ENCODE peak calls at places on chromosomes 6 and 20, in six cellular contexts. One of them, this sample, is unnamed.

GRCh38 chr6:87683890-87684289 is 18.1 kb downstream of the AKIRIN2 start:
- DNase-seq in GM12878: no peak
- DNase-seq in endothelial cell of umbilical vein: no peak
- DNase-seq in HepG2: no peak
- DNase-seq in A549: no peak
- DNase-seq in K562: no peak
- DNase-seq in this sample: no peak

GRCh38 chr6:154356690-154357089 is at the start of gene IPCEF1:
- DNase-seq in endothelial cell of umbilical vein: no peak
- DNase-seq in HepG2: no peak
- DNase-seq in A549: no peak
- DNase-seq in GM12878: no peak
- DNase-seq in K562: no peak
- DNase-seq in this sample: peak

GRCh38 chr6:91860951-91861350 is 1274.1 kb upstream of the MAP3K7 start:
- DNase-seq in endothelial cell of umbilical vein: no peak
- DNase-seq in GM12878: no peak
- DNase-seq in K562: no peak
- DNase-seq in A549: no peak
- DNase-seq in HepG2: no peak
- DNase-seq in this sample: no peak

GRCh38 chr6:158498362-158498761 is 61.5 kb upstream of the TMEM181 start:
- DNase-seq in A549: no peak
- DNase-seq in K562: no peak
- DNase-seq in endothelial cell of umbilical vein: no peak
- DNase-seq in HepG2: no peak
- DNase-seq in GM12878: no peak
- DNase-seq in this sample: no peak

GRCh38 chr6:118895241-118895561 is 1.2 kb downstream of the ASF1A start:
- DNase-seq in K562: no peak
- DNase-seq in HepG2: no peak
- DNase-seq in GM12878: no peak
- DNase-seq in endothelial cell of umbilical vein: no peak
- DNase-seq in A549: no peak
- DNase-seq in this sample: no peak

GRCh38 chr6:69868252-69868804 is 2.0 kb downstream of the COL19A1 start:
- DNase-seq in GM12878: no peak
- DNase-seq in HepG2: no peak
- DNase-seq in endothelial cell of umbilical vein: no peak
- DNase-seq in K562: peak
- DNase-seq in A549: no peak
- DNase-seq in this sample: no peak

GRCh38 chr20:49285813-49286494 is 8.1 kb upstream of the ZNFX1 start:
- DNase-seq in K562: no peak
- DNase-seq in A549: no peak
- DNase-seq in HepG2: no peak
- DNase-seq in GM12878: no peak
- DNase-seq in endothelial cell of umbilical vein: no peak
- DNase-seq in this sample: no peak

GRCh38 chr6:167455371-167455770 is 130.5 kb downstream of the TTLL2 start:
- DNase-seq in A549: no peak
- DNase-seq in K562: no peak
- DNase-seq in endothelial cell of umbilical vein: no peak
- DNase-seq in GM12878: no peak
- DNase-seq in HepG2: no peak
- DNase-seq in this sample: no peak

GRCh38 chr20:41141153-41141815 is 3.9 kb downstream of the PLCG1 start:
- DNase-seq in HepG2: peak
- DNase-seq in A549: no peak
- DNase-seq in K562: peak
- DNase-seq in endothelial cell of umbilical vein: peak
- DNase-seq in GM12878: no peak
- DNase-seq in this sample: no peak

GRCh38 chr6:44500074-44500473 is 112.6 kb downstream of the CDC5L start:
- DNase-seq in endothelial cell of umbilical vein: no peak
- DNase-seq in HepG2: no peak
- DNase-seq in GM12878: no peak
- DNase-seq in A549: no peak
- DNase-seq in K562: no peak
- DNase-seq in this sample: no peak

GRCh38 chr6:35694462-35694861 is 5.7 kb upstream of the FKBP5 start:
- DNase-seq in GM12878: no peak
- DNase-seq in HepG2: no peak
- DNase-seq in K562: peak
- DNase-seq in endothelial cell of umbilical vein: no peak
- DNase-seq in A549: peak
- DNase-seq in this sample: peak

GRCh38 chr6:26126394-26127221 is 39.4 kb downstream of the HFE start:
- DNase-seq in endothelial cell of umbilical vein: no peak
- DNase-seq in K562: no peak
- DNase-seq in A549: no peak
- DNase-seq in GM12878: no peak
- DNase-seq in HepG2: no peak
- DNase-seq in this sample: no peak

GRCh38 chr6:19833947-19834346 is 3.2 kb upstream of the ID4 start:
- DNase-seq in endothelial cell of umbilical vein: no peak
- DNase-seq in A549: no peak
- DNase-seq in HepG2: peak
- DNase-seq in GM12878: no peak
- DNase-seq in K562: no peak
- DNase-seq in this sample: no peak

GRCh38 chr6:37800904-37801669 is 18.4 kb upstream of the ZFAND3 start:
- DNase-seq in HepG2: no peak
- DNase-seq in A549: no peak
- DNase-seq in GM12878: no peak
- DNase-seq in endothelial cell of umbilical vein: no peak
- DNase-seq in K562: no peak
- DNase-seq in this sample: no peak

GRCh38 chr6:33439956-33440648 is 14.3 kb upstream of the ZBTB9 start:
- DNase-seq in HepG2: no peak
- DNase-seq in GM12878: no peak
- DNase-seq in endothelial cell of umbilical vein: no peak
- DNase-seq in A549: no peak
- DNase-seq in K562: peak
- DNase-seq in this sample: no peak

GRCh38 chr6:133411757-133412156 is 170.6 kb downstream of the EYA4 start:
- DNase-seq in GM12878: no peak
- DNase-seq in endothelial cell of umbilical vein: no peak
- DNase-seq in HepG2: no peak
- DNase-seq in K562: no peak
- DNase-seq in A549: no peak
- DNase-seq in this sample: no peak

GRCh38 chr6:78867370-78868040 is at the start of gene IRAK1BP1:
- DNase-seq in A549: peak
- DNase-seq in K562: peak
- DNase-seq in endothelial cell of umbilical vein: peak
- DNase-seq in GM12878: peak
- DNase-seq in HepG2: peak
- DNase-seq in this sample: peak

GRCh38 chr6:84764332-84765049 is at the start of gene TBX18:
- DNase-seq in K562: peak
- DNase-seq in endothelial cell of umbilical vein: peak
- DNase-seq in A549: peak
- DNase-seq in HepG2: peak
- DNase-seq in GM12878: no peak
- DNase-seq in this sample: no peak

GRCh38 chr20:46770330-46771194 is 61.1 kb downstream of the SLC2A10 start:
- DNase-seq in K562: no peak
- DNase-seq in HepG2: no peak
- DNase-seq in A549: no peak
- DNase-seq in endothelial cell of umbilical vein: no peak
- DNase-seq in GM12878: no peak
- DNase-seq in this sample: no peak

GRCh38 chr20:20711413-20711812 is 1.0 kb downstream of the RALGAPA2 start:
- DNase-seq in HepG2: no peak
- DNase-seq in A549: no peak
- DNase-seq in endothelial cell of umbilical vein: peak
- DNase-seq in GM12878: no peak
- DNase-seq in K562: no peak
- DNase-seq in this sample: peak

GRCh38 chr20:9978395-9979004 is 56.3 kb upstream of the ANKEF1 start:
- DNase-seq in endothelial cell of umbilical vein: peak
- DNase-seq in K562: peak
- DNase-seq in HepG2: peak
- DNase-seq in GM12878: peak
- DNase-seq in A549: peak
- DNase-seq in this sample: peak

GRCh38 chr6:286681-287499 is 5.4 kb upstream of the DUSP22 start:
- DNase-seq in GM12878: no peak
- DNase-seq in HepG2: no peak
- DNase-seq in K562: no peak
- DNase-seq in A549: no peak
- DNase-seq in endothelial cell of umbilical vein: no peak
- DNase-seq in this sample: no peak

GRCh38 chr20:44582321-44583025 is at the start of gene PKIG:
- DNase-seq in GM12878: no peak
- DNase-seq in endothelial cell of umbilical vein: peak
- DNase-seq in K562: peak
- DNase-seq in A549: no peak
- DNase-seq in HepG2: no peak
- DNase-seq in this sample: peak

GRCh38 chr20:32780278-32780677 is 18.1 kb downstream of the DNMT3B start:
- DNase-seq in A549: no peak
- DNase-seq in GM12878: no peak
- DNase-seq in HepG2: no peak
- DNase-seq in K562: no peak
- DNase-seq in endothelial cell of umbilical vein: no peak
- DNase-seq in this sample: no peak

GRCh38 chr20:54061106-54061881 is 9.1 kb downstream of the BCAS1 start:
- DNase-seq in K562: no peak
- DNase-seq in A549: no peak
- DNase-seq in endothelial cell of umbilical vein: no peak
- DNase-seq in HepG2: no peak
- DNase-seq in GM12878: no peak
- DNase-seq in this sample: no peak

GRCh38 chr20:58652606-58653303 is 1.7 kb downstream of the STX16 start:
- DNase-seq in HepG2: no peak
- DNase-seq in K562: peak
- DNase-seq in GM12878: no peak
- DNase-seq in endothelial cell of umbilical vein: peak
- DNase-seq in A549: no peak
- DNase-seq in this sample: peak
- TF ChIP-seq POLR2A in HepG2: no peak
- TF ChIP-seq POLR2A in K562: no peak
- TF ChIP-seq POLR2A in GM12878: no peak
- TF ChIP-seq POLR2A in endothelial cell of umbilical vein: no peak
- TF ChIP-seq POLR2A in A549: no peak
- TF ChIP-seq POLR2A in this sample: no peak

DNA sequence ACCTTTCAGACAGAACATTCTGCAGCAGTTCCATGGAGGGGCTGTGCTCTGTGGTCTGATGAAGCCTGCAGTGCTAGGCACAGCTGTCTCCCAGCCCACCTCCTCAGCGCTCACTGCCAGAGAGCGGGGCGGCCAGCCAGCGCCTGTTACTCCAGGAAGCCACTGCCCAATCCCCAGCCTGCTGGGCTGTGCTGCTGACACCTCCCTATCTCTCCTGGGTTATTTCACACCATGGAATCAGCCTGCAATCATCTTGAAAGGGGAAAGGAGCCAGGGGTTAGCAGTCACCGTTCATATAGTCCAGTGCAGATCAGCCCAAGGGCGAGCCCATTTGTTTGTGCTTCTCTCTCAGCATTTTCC is 46.3 kb upstream of the NHSL1 start:
- DNase-seq in HepG2: no peak
- DNase-seq in endothelial cell of umbilical vein: peak
- DNase-seq in K562: no peak
- DNase-seq in A549: no peak
- DNase-seq in GM12878: no peak
- DNase-seq in this sample: no peak
- TF ChIP-seq MYC in HepG2: no peak
- TF ChIP-seq MYC in endothelial cell of umbilical vein: no peak
- TF ChIP-seq MYC in K562: no peak
- TF ChIP-seq MYC in A549: no peak
- TF ChIP-seq MYC in GM12878: no peak
- TF ChIP-seq MYC in this sample: no peak

GRCh38 chr20:63896136-63896890 is 1.4 kb downstream of the DNAJC5 start:
- DNase-seq in K562: peak
- DNase-seq in HepG2: peak
- DNase-seq in A549: peak
- DNase-seq in endothelial cell of umbilical vein: peak
- DNase-seq in GM12878: no peak
- DNase-seq in this sample: peak
- TF ChIP-seq POLR2A in K562: no peak
- TF ChIP-seq POLR2A in HepG2: peak
- TF ChIP-seq POLR2A in A549: no peak
- TF ChIP-seq POLR2A in endothelial cell of umbilical vein: no peak
- TF ChIP-seq POLR2A in GM12878: peak
- TF ChIP-seq POLR2A in this sample: no peak

GRCh38 chr6:100311707-100312266 is 152.9 kb downstream of the SIM1 start:
- DNase-seq in K562: no peak
- DNase-seq in endothelial cell of umbilical vein: peak
- DNase-seq in A549: no peak
- DNase-seq in GM12878: no peak
- DNase-seq in HepG2: no peak
- DNase-seq in this sample: no peak
- TF ChIP-seq MYC in K562: no peak
- TF ChIP-seq MYC in endothelial cell of umbilical vein: no peak
- TF ChIP-seq MYC in A549: no peak
- TF ChIP-seq MYC in GM12878: no peak
- TF ChIP-seq MYC in HepG2: no peak
- TF ChIP-seq MYC in this sample: no peak

GRCh38 chr6:89079611-89080213 is 839 bp upstream of the PNRC1 start:
- DNase-seq in A549: no peak
- DNase-seq in GM12878: no peak
- DNase-seq in endothelial cell of umbilical vein: peak
- DNase-seq in K562: peak
- DNase-seq in HepG2: no peak
- DNase-seq in this sample: peak
- TF ChIP-seq POLR2A in A549: no peak
- TF ChIP-seq POLR2A in GM12878: no peak
- TF ChIP-seq POLR2A in endothelial cell of umbilical vein: peak
- TF ChIP-seq POLR2A in K562: no peak
- TF ChIP-seq POLR2A in HepG2: no peak
- TF ChIP-seq POLR2A in this sample: no peak

GRCh38 chr6:14320342-14320741 is 202.8 kb downstream of the CD83 start:
- DNase-seq in GM12878: no peak
- DNase-seq in A549: no peak
- DNase-seq in HepG2: no peak
- DNase-seq in K562: no peak
- DNase-seq in endothelial cell of umbilical vein: no peak
- DNase-seq in this sample: no peak

GRCh38 chr6:14324042-14324441 is 206.5 kb downstream of the CD83 start:
- DNase-seq in K562: no peak
- DNase-seq in GM12878: no peak
- DNase-seq in A549: no peak
- DNase-seq in HepG2: no peak
- DNase-seq in endothelial cell of umbilical vein: no peak
- DNase-seq in this sample: no peak

GRCh38 chr6:14317616-14318015 is 200.0 kb downstream of the CD83 start:
- DNase-seq in GM12878: no peak
- DNase-seq in A549: no peak
- DNase-seq in endothelial cell of umbilical vein: no peak
- DNase-seq in K562: no peak
- DNase-seq in HepG2: no peak
- DNase-seq in this sample: no peak

GRCh38 chr6:14322841-14323240 is 205.3 kb downstream of the CD83 start:
- DNase-seq in A549: no peak
- DNase-seq in K562: no peak
- DNase-seq in endothelial cell of umbilical vein: no peak
- DNase-seq in GM12878: no peak
- DNase-seq in HepG2: no peak
- DNase-seq in this sample: no peak

GRCh38 chr6:14321992-14322772 is 204.6 kb downstream of the CD83 start:
- DNase-seq in A549: no peak
- DNase-seq in endothelial cell of umbilical vein: no peak
- DNase-seq in K562: peak
- DNase-seq in HepG2: no peak
- DNase-seq in GM12878: no peak
- DNase-seq in this sample: no peak
- TF ChIP-seq MYC in A549: no peak
- TF ChIP-seq MYC in endothelial cell of umbilical vein: no peak
- TF ChIP-seq MYC in K562: no peak
- TF ChIP-seq MYC in HepG2: no peak
- TF ChIP-seq MYC in GM12878: no peak
- TF ChIP-seq MYC in this sample: no peak